ENCODE peak calls at places on chromosomes 4 and X, in four cellular contexts. One of them, this sample, is unnamed.

GRCh38 chr4:138507527-138507926 is 265.4 kb upstream of the SLC7A11 start:
- DNase-seq in fibroblast of mammary gland: peak
- DNase-seq in astrocyte: peak
- DNase-seq in sigmoid colon: no peak
- DNase-seq in this sample: no peak

GRCh38 chrX:13120017-13120416 is 75.6 kb upstream of the FAM9C start:
- DNase-seq in sigmoid colon: no peak
- DNase-seq in fibroblast of mammary gland: peak
- DNase-seq in astrocyte: peak
- DNase-seq in this sample: no peak

GRCh38 chrX:133640161-133641015 is 225.1 kb upstream of the GPC4 start:
- DNase-seq in sigmoid colon: no peak
- DNase-seq in astrocyte: peak
- DNase-seq in fibroblast of mammary gland: no peak
- DNase-seq in this sample: no peak

GRCh38 chr4:168095776-168096443 is 3.6 kb downstream of the ANXA10 start:
- DNase-seq in sigmoid colon: no peak
- DNase-seq in astrocyte: peak
- DNase-seq in fibroblast of mammary gland: peak
- DNase-seq in this sample: no peak

GRCh38 chr4:2887343-2887742 is 43.7 kb downstream of the ADD1 start:
- DNase-seq in fibroblast of mammary gland: no peak
- DNase-seq in sigmoid colon: no peak
- DNase-seq in astrocyte: no peak
- DNase-seq in this sample: no peak

GRCh38 chrX:38061335-38061734 is 55.0 kb downstream of the SYTL5 start:
- DNase-seq in sigmoid colon: no peak
- DNase-seq in astrocyte: peak
- DNase-seq in fibroblast of mammary gland: peak
- DNase-seq in this sample: no peak

GRCh38 chr4:188778880-188779279 is 639.6 kb downstream of the TRIML1 start:
- DNase-seq in sigmoid colon: no peak
- DNase-seq in astrocyte: no peak
- DNase-seq in fibroblast of mammary gland: peak
- DNase-seq in this sample: no peak

GRCh38 chrX:51336584-51336983 is 4.0 kb downstream of the NUDT10 start:
- DNase-seq in astrocyte: peak
- DNase-seq in sigmoid colon: no peak
- DNase-seq in fibroblast of mammary gland: peak
- DNase-seq in this sample: peak

GRCh38 chr4:102404551-102404969 is 59.3 kb upstream of the SLC39A8 start:
- DNase-seq in astrocyte: no peak
- DNase-seq in sigmoid colon: no peak
- DNase-seq in fibroblast of mammary gland: peak
- DNase-seq in this sample: no peak

GRCh38 chr4:139167774-139168444 is 9.1 kb downstream of the ELF2 start:
- DNase-seq in fibroblast of mammary gland: peak
- DNase-seq in astrocyte: peak
- DNase-seq in sigmoid colon: no peak
- DNase-seq in this sample: no peak

GRCh38 chrX:18042776-18043175 is 177.9 kb downstream of the BEND2 start:
- DNase-seq in sigmoid colon: no peak
- DNase-seq in astrocyte: no peak
- DNase-seq in fibroblast of mammary gland: no peak
- DNase-seq in this sample: no peak

GRCh38 chrX:133290076-133290475 is 71.9 kb upstream of the TFDP3 start:
- DNase-seq in astrocyte: peak
- DNase-seq in fibroblast of mammary gland: peak
- DNase-seq in sigmoid colon: no peak
- DNase-seq in this sample: no peak

GRCh38 chrX:24877854-24878650 is 137.7 kb downstream of the ARX start:
- DNase-seq in astrocyte: peak
- DNase-seq in fibroblast of mammary gland: peak
- DNase-seq in sigmoid colon: no peak
- DNase-seq in this sample: no peak

GRCh38 chr4:169810325-169811323 is 52.9 kb upstream of the HPF1 start:
- DNase-seq in fibroblast of mammary gland: peak
- DNase-seq in sigmoid colon: no peak
- DNase-seq in astrocyte: peak
- DNase-seq in this sample: no peak

GRCh38 chr4:182593864-182594263 is 323.3 kb downstream of the DCTD start:
- DNase-seq in fibroblast of mammary gland: peak
- DNase-seq in astrocyte: peak
- DNase-seq in sigmoid colon: no peak
- DNase-seq in this sample: no peak

GRCh38 chr4:99134586-99134985 is 9.5 kb downstream of the ADH4 start:
- DNase-seq in sigmoid colon: no peak
- DNase-seq in fibroblast of mammary gland: no peak
- DNase-seq in astrocyte: peak
- DNase-seq in this sample: no peak

GRCh38 chr4:155759372-155760252 is 791 bp downstream of the GUCY1B1 start:
- DNase-seq in sigmoid colon: peak
- DNase-seq in fibroblast of mammary gland: peak
- DNase-seq in astrocyte: no peak
- DNase-seq in this sample: peak

GRCh38 chr4:46993075-46994006 is at the start of gene GABRA4:
- DNase-seq in fibroblast of mammary gland: no peak
- DNase-seq in sigmoid colon: no peak
- DNase-seq in astrocyte: peak
- DNase-seq in this sample: peak

GRCh38 chr4:85825937-85826678 is 351.2 kb downstream of the ARHGAP24 start:
- DNase-seq in astrocyte: peak
- DNase-seq in sigmoid colon: no peak
- DNase-seq in fibroblast of mammary gland: peak
- DNase-seq in this sample: no peak

GRCh38 chrX:115946059-115946458 is 224.5 kb upstream of the AGTR2 start:
- DNase-seq in fibroblast of mammary gland: no peak
- DNase-seq in sigmoid colon: no peak
- DNase-seq in astrocyte: no peak
- DNase-seq in this sample: no peak

GRCh38 chrX:115949900-115950822 is 220.4 kb upstream of the AGTR2 start:
- DNase-seq in astrocyte: no peak
- DNase-seq in sigmoid colon: no peak
- DNase-seq in fibroblast of mammary gland: no peak
- DNase-seq in this sample: peak

GRCh38 chrX:115952417-115953092 is 218.0 kb upstream of the AGTR2 start:
- DNase-seq in astrocyte: no peak
- DNase-seq in sigmoid colon: no peak
- DNase-seq in fibroblast of mammary gland: no peak
- DNase-seq in this sample: no peak

DNA sequence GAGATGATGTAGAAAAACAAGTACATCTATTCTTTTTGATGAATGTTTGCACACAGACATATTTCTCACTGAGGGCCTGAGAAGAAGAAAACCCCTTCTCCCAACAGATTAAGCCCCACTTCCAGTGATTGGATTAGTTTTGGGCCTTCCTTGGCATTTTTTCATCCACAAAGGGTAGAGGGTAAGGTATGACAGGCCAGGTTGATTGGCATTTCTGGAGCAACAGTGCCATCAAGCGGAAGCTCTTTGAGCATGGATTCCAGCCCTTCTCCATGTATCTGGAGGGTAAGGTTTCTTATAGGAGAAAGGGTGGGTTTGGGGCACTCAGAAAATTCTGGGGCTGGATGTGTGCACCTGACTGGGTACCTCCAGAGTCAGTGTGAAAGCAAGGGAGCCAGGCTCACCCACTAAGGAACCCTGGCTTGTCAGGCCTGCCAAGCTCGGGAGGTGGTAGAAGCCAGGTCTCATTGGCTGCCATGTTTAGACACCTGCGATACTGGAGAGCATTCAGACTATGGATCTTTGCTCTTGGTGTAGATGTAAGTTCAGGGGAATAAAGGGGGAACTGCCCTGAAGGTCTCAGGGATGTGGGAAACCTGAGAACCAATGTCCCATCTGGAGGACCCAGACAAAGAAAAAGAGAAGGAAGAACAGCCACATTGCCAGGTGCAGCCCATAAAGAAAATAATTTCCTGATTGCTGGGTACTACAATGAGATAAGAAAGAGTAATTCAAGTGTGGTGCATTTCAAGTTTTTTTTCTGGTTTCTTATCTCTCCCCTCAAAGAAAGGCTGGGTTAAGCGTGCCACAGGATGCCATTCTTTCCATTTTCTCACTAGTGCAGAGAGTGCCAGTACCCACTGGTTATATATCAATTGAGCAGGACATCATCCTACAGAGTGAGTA is 222.3 kb upstream of the AGTR2 start:
- DNase-seq in sigmoid colon: no peak
- DNase-seq in fibroblast of mammary gland: no peak
- DNase-seq in astrocyte: no peak
- DNase-seq in this sample: no peak
- TF ChIP-seq CTCF in sigmoid colon: no peak
- TF ChIP-seq CTCF in fibroblast of mammary gland: no peak
- TF ChIP-seq CTCF in astrocyte: no peak
- TF ChIP-seq CTCF in this sample: peak

GRCh38 chrX:136182394-136182793 is 35.1 kb downstream of the FHL1 start:
- DNase-seq in astrocyte: no peak
- DNase-seq in sigmoid colon: peak
- DNase-seq in fibroblast of mammary gland: no peak
- DNase-seq in this sample: no peak
- H3K4me3 ChIP-seq in astrocyte: no peak
- H3K4me3 ChIP-seq in sigmoid colon: no peak
- H3K4me3 ChIP-seq in fibroblast of mammary gland: no peak
- H3K4me3 ChIP-seq in this sample: no peak

DNA sequence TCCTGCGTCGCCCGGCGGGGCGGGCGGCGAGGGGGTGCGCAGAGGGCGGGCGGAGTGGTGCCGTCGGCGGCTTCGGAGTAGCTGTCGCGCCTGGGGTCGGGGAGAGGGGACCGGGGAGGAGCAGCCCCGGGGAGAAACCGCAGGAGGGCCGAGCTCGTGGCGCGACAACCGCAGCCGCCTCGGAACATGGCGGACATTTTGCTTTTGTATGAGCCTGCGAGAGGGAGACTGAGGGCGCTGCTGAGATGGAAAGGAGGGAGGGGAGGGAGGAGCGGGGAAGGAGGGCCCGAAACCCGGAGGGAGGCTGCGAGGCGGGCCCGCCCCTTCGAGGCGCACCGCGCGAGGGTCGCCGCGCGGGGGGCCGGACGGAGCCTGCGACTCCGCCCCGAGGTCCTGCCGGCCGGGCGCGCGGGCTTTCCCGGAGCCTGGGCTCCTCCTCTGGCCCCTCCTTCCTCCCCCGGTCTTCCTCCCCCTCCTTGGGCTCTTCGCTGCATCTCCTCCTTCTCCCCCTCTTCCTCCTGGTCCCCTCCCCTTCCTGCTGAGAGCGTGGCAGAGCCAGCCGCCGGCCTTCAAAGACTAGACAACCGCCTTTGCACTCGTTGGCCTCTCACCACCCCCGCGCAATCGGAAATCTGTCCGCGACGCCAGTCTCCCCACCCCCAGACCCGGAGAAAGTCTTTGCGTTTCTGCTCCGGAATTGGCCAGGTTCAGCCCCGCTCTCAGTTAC is 1.1 kb downstream of the INTS6L start:
- DNase-seq in fibroblast of mammary gland: peak
- DNase-seq in sigmoid colon: peak
- DNase-seq in astrocyte: peak
- DNase-seq in this sample: peak
- TF ChIP-seq CTCF in fibroblast of mammary gland: no peak
- TF ChIP-seq CTCF in sigmoid colon: no peak
- TF ChIP-seq CTCF in astrocyte: no peak
- TF ChIP-seq CTCF in this sample: no peak

GRCh38 chr4:115108850-115109249 is 4.6 kb downstream of the NDST4 start:
- DNase-seq in fibroblast of mammary gland: no peak
- DNase-seq in astrocyte: no peak
- DNase-seq in sigmoid colon: no peak
- DNase-seq in this sample: no peak

GRCh38 chr4:115110191-115111166 is 2.9 kb downstream of the NDST4 start:
- DNase-seq in fibroblast of mammary gland: no peak
- DNase-seq in astrocyte: no peak
- DNase-seq in sigmoid colon: no peak
- DNase-seq in this sample: no peak

GRCh38 chr4:115113382-115114106 is at the start of gene NDST4:
- DNase-seq in sigmoid colon: no peak
- DNase-seq in astrocyte: peak
- DNase-seq in fibroblast of mammary gland: peak
- DNase-seq in this sample: no peak
- H3K4me3 ChIP-seq in sigmoid colon: peak
- H3K4me3 ChIP-seq in astrocyte: peak
- H3K4me3 ChIP-seq in fibroblast of mammary gland: peak
- H3K4me3 ChIP-seq in this sample: no peak

GRCh38 chr4:34920032-34920431 is 1324.3 kb downstream of the ARAP2 start:
- DNase-seq in sigmoid colon: no peak
- DNase-seq in astrocyte: no peak
- DNase-seq in fibroblast of mammary gland: no peak
- DNase-seq in this sample: no peak

GRCh38 chr4:34922325-34922724 is 1322.0 kb downstream of the ARAP2 start:
- DNase-seq in fibroblast of mammary gland: no peak
- DNase-seq in sigmoid colon: no peak
- DNase-seq in astrocyte: no peak
- DNase-seq in this sample: no peak

GRCh38 chr4:34921391-34921790 is 1322.9 kb downstream of the ARAP2 start:
- DNase-seq in astrocyte: no peak
- DNase-seq in fibroblast of mammary gland: no peak
- DNase-seq in sigmoid colon: no peak
- DNase-seq in this sample: no peak
- TF ChIP-seq CTCF in astrocyte: no peak
- TF ChIP-seq CTCF in fibroblast of mammary gland: no peak
- TF ChIP-seq CTCF in sigmoid colon: no peak
- TF ChIP-seq CTCF in this sample: no peak

GRCh38 chrX:9291666-9292065 is 173.2 kb upstream of the TBL1X start:
- DNase-seq in sigmoid colon: no peak
- DNase-seq in astrocyte: no peak
- DNase-seq in fibroblast of mammary gland: no peak
- DNase-seq in this sample: no peak

GRCh38 chrX:9293903-9294302 is 171.0 kb upstream of the TBL1X start:
- DNase-seq in astrocyte: no peak
- DNase-seq in fibroblast of mammary gland: no peak
- DNase-seq in sigmoid colon: no peak
- DNase-seq in this sample: no peak

DNA sequence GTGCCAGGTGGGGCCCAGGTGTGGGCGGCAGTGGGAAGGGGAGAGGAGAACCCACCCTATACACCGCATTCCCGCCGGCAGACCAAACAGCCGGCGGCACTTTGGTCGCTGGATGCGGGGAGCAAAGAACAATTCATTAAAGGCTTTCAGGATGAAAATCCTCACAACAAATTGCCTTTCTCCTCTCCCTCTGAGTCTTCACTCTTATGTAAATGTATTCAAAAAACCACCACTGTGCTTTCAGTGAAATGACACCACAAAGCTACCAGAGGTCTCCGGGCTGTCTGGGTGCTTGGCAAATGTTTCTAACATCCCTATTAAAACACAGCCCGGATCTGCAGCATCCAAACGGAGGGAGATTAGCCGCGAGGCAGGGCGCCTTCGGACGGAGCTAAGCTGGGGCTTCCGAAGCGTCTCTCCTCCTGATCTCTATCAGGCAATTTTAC is 171.8 kb upstream of the TBL1X start:
- DNase-seq in fibroblast of mammary gland: no peak
- DNase-seq in astrocyte: no peak
- DNase-seq in sigmoid colon: no peak
- DNase-seq in this sample: no peak
- H3K4me3 ChIP-seq in fibroblast of mammary gland: no peak
- H3K4me3 ChIP-seq in astrocyte: no peak
- H3K4me3 ChIP-seq in sigmoid colon: no peak
- H3K4me3 ChIP-seq in this sample: no peak